ENCODE peak calls at places on chromosomes 16 and 17, in ten cellular contexts. I, G, L, W, J, Q, E, D, P and R are unnamed samples.

GRCh38 chr16:1772362-1772907 is at the start of gene EME2:
- DNase-seq in I (no peak), G (peak), L (peak), W (no peak), J (no peak), Q (no peak), E (peak), D (no peak), P (peak), R (peak)

GRCh38 chr16:21656795-21657768 is 4.7 kb upstream of the IGSF6 start:
- DNase-seq in I (peak), G (peak), L (peak), W (peak), J (no peak), Q (no peak), E (peak), D (no peak), P (peak), R (no peak)

GRCh38 chr16:76926595-76926994 is 264.4 kb upstream of the MON1B start:
- DNase-seq in I (no peak), G (no peak), L (no peak), W (no peak), J (peak), Q (no peak), E (no peak), D (no peak), P (no peak), R (no peak)

GRCh38 chr17:48546187-48546923 is 1.4 kb upstream of the HOXB2 start:
- DNase-seq in I (no peak), G (no peak), L (no peak), W (no peak), J (no peak), Q (no peak), E (no peak), D (no peak), P (no peak), R (no peak)

GRCh38 chr16:63945805-63946204 is 1176.1 kb downstream of the CDH11 start:
- DNase-seq in I (peak), G (no peak), L (no peak), W (no peak), J (no peak), Q (no peak), E (no peak), D (no peak), P (no peak), R (no peak)

GRCh38 chr17:55825213-55825612 is 74.4 kb downstream of the PCTP start:
- DNase-seq in I (no peak), G (no peak), L (no peak), W (peak), J (no peak), Q (no peak), E (no peak), D (no peak), P (no peak), R (no peak)

GRCh38 chr17:80545499-80545826 is 825 bp downstream of the RPTOR start:
- DNase-seq in I (no peak), G (no peak), L (no peak), W (peak), J (no peak), Q (no peak), E (no peak), D (no peak), P (no peak), R (no peak)

GRCh38 chr17:66860204-66860603 is 25.3 kb downstream of the CACNG5 start:
- DNase-seq in I (no peak), G (no peak), L (no peak), W (no peak), J (no peak), Q (no peak), E (no peak), D (no peak), P (no peak), R (no peak)

GRCh38 chr16:78108451-78108850 is 9.0 kb downstream of the WWOX start:
- DNase-seq in I (no peak), G (no peak), L (no peak), W (no peak), J (no peak), Q (no peak), E (no peak), D (no peak), P (no peak), R (no peak)

GRCh38 chr16:35185366-35186044 is 1726.1 kb downstream of the TP53TG3F start:
- DNase-seq in I (no peak), G (no peak), L (no peak), W (no peak), J (no peak), Q (no peak), E (no peak), D (no peak), P (no peak), R (no peak)

GRCh38 chr17:2798679-2799078 is 2.4 kb downstream of the RAP1GAP2 start:
- DNase-seq in I (no peak), G (no peak), L (no peak), W (no peak), J (no peak), Q (no peak), E (no peak), D (no peak), P (no peak), R (no peak)

GRCh38 chr17:68204736-68205135 is 43.1 kb upstream of the AMZ2 start:
- DNase-seq in I (no peak), G (no peak), L (no peak), W (peak), J (peak), Q (no peak), E (no peak), D (no peak), P (peak), R (no peak)

DNA sequence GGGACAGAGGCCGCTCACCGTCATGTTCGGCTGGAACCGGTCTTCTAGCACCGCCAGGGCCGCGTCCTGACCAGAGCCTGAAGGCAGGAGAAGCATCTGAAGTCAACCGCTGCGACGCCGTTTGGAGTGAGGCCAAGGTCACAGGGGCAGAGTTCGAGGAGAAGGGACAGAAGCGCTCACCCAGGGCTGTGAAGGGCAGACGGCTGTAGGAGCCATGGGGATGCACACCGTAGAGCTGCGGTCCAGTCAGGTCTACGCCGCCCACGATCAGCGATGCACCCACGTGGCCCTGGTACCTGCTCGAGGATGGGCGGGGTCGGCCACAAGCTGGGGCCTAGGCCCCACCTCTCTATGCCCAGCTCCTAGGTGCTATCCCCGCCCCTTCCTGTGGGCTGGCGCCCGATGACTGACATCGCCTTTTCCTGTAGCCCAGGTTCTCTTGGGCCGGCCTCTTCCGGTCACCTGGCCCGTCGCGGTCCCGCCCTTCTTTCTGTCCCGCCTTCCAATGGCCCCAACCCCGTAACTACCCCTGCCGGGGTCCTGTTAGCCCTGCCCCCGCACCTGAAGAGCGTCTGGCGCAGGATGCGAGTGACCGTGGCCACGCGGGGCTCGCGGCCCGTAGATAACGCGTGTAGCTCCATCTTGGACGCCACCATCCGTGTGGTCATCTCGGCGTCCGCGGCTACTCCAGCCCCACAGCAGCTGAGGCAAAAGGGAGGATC is 1.1 kb downstream of the PSMB10 start:
- DNase-seq in I (peak), G (peak), L (peak), W (peak), J (peak), Q (peak), E (peak), D (peak), P (peak), R (peak)
- TF ChIP-seq CTCF in I (no peak), G (no peak), L (no peak), W (no peak), J (no peak), Q (no peak), E (no peak), D (no peak), P (no peak), R (no peak)

GRCh38 chr16:17469742-17470001 is 1.1 kb downstream of the XYLT1 start:
- DNase-seq in I (no peak), G (no peak), L (no peak), W (no peak), J (no peak), Q (no peak), E (no peak), D (no peak), P (no peak), R (no peak)

GRCh38 chr16:17468611-17469010 is 2.1 kb downstream of the XYLT1 start:
- DNase-seq in I (no peak), G (no peak), L (no peak), W (no peak), J (no peak), Q (no peak), E (no peak), D (no peak), P (no peak), R (no peak)

GRCh38 chr16:17469011-17469741 is 1.6 kb downstream of the XYLT1 start:
- DNase-seq in I (peak), G (no peak), L (no peak), W (no peak), J (no peak), Q (no peak), E (peak), D (no peak), P (no peak), R (no peak)

GRCh38 chr16:17466876-17467275 is 3.9 kb downstream of the XYLT1 start:
- DNase-seq in I (no peak), G (no peak), L (no peak), W (no peak), J (no peak), Q (no peak), E (no peak), D (no peak), P (no peak), R (no peak)

GRCh38 chr16:17467923-17468540 is 2.7 kb downstream of the XYLT1 start:
- DNase-seq in I (peak), G (peak), L (no peak), W (no peak), J (peak), Q (peak), E (peak), D (peak), P (peak), R (no peak)
- TF ChIP-seq CTCF in I (peak), G (peak), L (peak), W (peak), J (peak), Q (peak), E (peak), D (peak), P (peak), R (no peak)

DNA sequence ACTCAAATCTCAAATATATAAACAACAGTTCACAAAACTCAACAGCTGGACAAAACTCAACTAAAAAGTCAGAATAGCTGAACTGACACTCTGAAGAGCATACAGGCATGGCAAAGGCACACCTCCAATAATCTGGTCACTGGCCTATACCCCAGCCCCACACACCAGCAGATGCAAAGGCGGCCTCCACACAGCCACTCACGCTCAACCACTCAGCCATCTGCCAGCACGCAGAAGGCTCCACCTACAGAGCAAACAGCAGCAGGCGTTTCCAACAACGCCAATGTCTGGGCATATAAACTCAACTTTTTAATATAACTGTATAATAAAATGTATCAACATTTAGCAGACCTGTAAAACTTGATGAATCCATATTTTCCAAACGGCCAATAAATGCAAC is 17.2 kb downstream of the USP7 start:
- DNase-seq in I (no peak), G (no peak), L (no peak), W (no peak), J (no peak), Q (no peak), E (no peak), D (no peak), P (no peak), R (no peak)
- TF ChIP-seq CTCF in I (no peak), G (no peak), L (no peak), W (no peak), J (no peak), Q (no peak), E (no peak), D (no peak), P (peak), R (no peak)

DNA sequence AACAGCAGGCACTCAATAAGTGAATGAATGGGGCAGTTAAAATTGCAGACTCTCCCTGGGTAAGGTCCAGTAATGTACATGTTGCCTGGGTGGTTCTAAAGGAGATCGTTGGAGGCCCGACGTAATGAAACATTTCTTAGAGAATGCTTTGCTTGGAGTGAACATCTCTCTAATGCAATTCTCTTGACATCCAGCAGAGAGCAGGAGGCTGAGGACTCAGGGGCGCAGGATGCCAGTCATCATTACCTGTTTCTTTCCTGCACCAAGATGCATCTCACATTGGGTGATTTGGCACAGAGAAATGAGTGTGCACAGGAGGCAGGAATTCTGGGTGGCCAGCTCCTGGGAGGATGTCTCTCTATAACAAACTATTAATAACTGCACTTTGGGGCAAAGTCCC is 130.3 kb upstream of the RBBP6 start:
- DNase-seq in I (no peak), G (no peak), L (no peak), W (peak), J (no peak), Q (no peak), E (no peak), D (no peak), P (peak), R (no peak)
- TF ChIP-seq CTCF in I (no peak), G (no peak), L (no peak), W (peak), J (no peak), Q (no peak), E (no peak), D (no peak), P (no peak), R (no peak)

GRCh38 chr16:62194828-62195227 is 158.6 kb upstream of the CDH8 start:
- DNase-seq in I (no peak), G (no peak), L (no peak), W (peak), J (no peak), Q (no peak), E (no peak), D (no peak), P (no peak), R (no peak)

DNA sequence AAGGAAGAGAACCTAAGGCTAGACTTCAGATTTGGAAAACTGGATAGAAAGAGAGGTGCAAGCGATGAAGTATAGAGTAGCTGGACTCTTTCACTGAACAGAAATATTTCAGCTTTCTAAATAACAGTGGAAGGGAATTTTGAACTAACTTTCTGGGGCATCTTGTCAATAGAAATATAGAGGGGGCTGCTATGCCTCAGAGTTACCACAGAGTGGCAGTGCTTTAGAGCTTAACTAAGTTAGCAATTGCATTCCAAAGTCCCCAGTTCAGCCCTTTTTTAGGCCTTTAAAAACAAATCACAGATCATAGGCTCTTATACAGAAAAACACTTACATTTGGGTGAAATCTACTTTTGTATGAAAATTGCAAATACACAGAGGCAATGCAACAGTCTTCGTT is 154.2 kb upstream of the CDH8 start:
- DNase-seq in I (no peak), G (no peak), L (no peak), W (peak), J (no peak), Q (no peak), E (no peak), D (no peak), P (no peak), R (no peak)
- TF ChIP-seq CTCF in I (peak), G (no peak), L (no peak), W (peak), J (peak), Q (no peak), E (no peak), D (peak), P (no peak), R (no peak)

GRCh38 chr17:37735165-37735564 is 9.7 kb downstream of the HNF1B start:
- DNase-seq in I (no peak), G (no peak), L (no peak), W (no peak), J (no peak), Q (no peak), E (no peak), D (no peak), P (no peak), R (no peak)

GRCh38 chr17:37736428-37736827 is 8.4 kb downstream of the HNF1B start:
- DNase-seq in I (no peak), G (peak), L (no peak), W (no peak), J (no peak), Q (no peak), E (no peak), D (no peak), P (no peak), R (no peak)

GRCh38 chr17:37737971-37738370 is 6.9 kb downstream of the HNF1B start:
- DNase-seq in I (peak), G (no peak), L (no peak), W (peak), J (no peak), Q (no peak), E (no peak), D (no peak), P (no peak), R (no peak)

GRCh38 chr17:37740861-37741260 is 4.0 kb downstream of the HNF1B start:
- DNase-seq in I (no peak), G (no peak), L (no peak), W (no peak), J (no peak), Q (no peak), E (no peak), D (no peak), P (no peak), R (no peak)

GRCh38 chr17:37737081-37737480 is 7.8 kb downstream of the HNF1B start:
- DNase-seq in I (no peak), G (no peak), L (no peak), W (peak), J (no peak), Q (no peak), E (no peak), D (no peak), P (no peak), R (no peak)
- TF ChIP-seq CTCF in I (peak), G (no peak), L (no peak), W (peak), J (no peak), Q (peak), E (no peak), D (no peak), P (no peak), R (no peak)

GRCh38 chr17:57739402-57740224 is 5.5 kb downstream of the CCDC182 start:
- DNase-seq in I (no peak), G (peak), L (no peak), W (peak), J (no peak), Q (no peak), E (no peak), D (no peak), P (peak), R (no peak)
- TF ChIP-seq CTCF in I (peak), G (peak), L (peak), W (peak), J (peak), Q (no peak), E (no peak), D (peak), P (peak), R (no peak)